ENCODE peak calls at places on chromosomes 13 and 19, in five cellular contexts. One of them, this sample, is unnamed.

GRCh38 chr13:113625965-113626661 is 31.9 kb downstream of the ATP4B start:
- DNase-seq in H1: no peak
- DNase-seq in M059J: peak; percentile 20
- DNase-seq in HEK293T: no peak
- DNase-seq in MM.1S: no peak
- DNase-seq in this sample: no peak

GRCh38 chr13:39692650-39693438 is 37.4 kb downstream of the COG6 start:
- DNase-seq in H1: no peak
- DNase-seq in M059J: no peak
- DNase-seq in HEK293T: no peak
- DNase-seq in MM.1S: no peak
- DNase-seq in this sample: no peak

GRCh38 chr19:3367572-3368440 is 1.4 kb downstream of the NFIC start:
- DNase-seq in H1: no peak
- DNase-seq in M059J: no peak
- DNase-seq in HEK293T: no peak
- DNase-seq in MM.1S: no peak
- DNase-seq in this sample: no peak

GRCh38 chr13:101398920-101399319 is 17.4 kb downstream of the NALCN start:
- DNase-seq in H1: no peak
- DNase-seq in M059J: peak; percentile 77
- DNase-seq in HEK293T: no peak
- DNase-seq in MM.1S: no peak
- DNase-seq in this sample: no peak

GRCh38 chr13:73274147-73274546 is 215.3 kb downstream of the KLF5 start:
- DNase-seq in H1: no peak
- DNase-seq in M059J: peak; percentile 6
- DNase-seq in HEK293T: no peak
- DNase-seq in MM.1S: no peak
- DNase-seq in this sample: no peak

GRCh38 chr13:43720780-43721397 is 65.9 kb downstream of the ENOX1 start:
- DNase-seq in H1: no peak
- DNase-seq in M059J: peak; percentile 7
- DNase-seq in HEK293T: no peak
- DNase-seq in MM.1S: no peak
- DNase-seq in this sample: no peak

GRCh38 chr13:63643543-63643942 is 2227.9 kb upstream of the PCDH20 start:
- DNase-seq in H1: no peak
- DNase-seq in M059J: no peak
- DNase-seq in HEK293T: no peak
- DNase-seq in MM.1S: no peak
- DNase-seq in this sample: no peak

GRCh38 chr13:113022391-113023216 is 53.6 kb downstream of the MCF2L start:
- DNase-seq in H1: no peak
- DNase-seq in M059J: no peak
- DNase-seq in HEK293T: no peak
- DNase-seq in MM.1S: no peak
- DNase-seq in this sample: no peak

GRCh38 chr13:39910833-39911232 is 255.4 kb downstream of the COG6 start:
- DNase-seq in H1: no peak
- DNase-seq in M059J: peak; percentile 71
- DNase-seq in HEK293T: no peak
- DNase-seq in MM.1S: no peak
- DNase-seq in this sample: no peak

GRCh38 chr19:16594131-16594586 is 21.9 kb upstream of the SLC35E1 start:
- DNase-seq in H1: no peak
- DNase-seq in M059J: no peak
- DNase-seq in HEK293T: no peak
- DNase-seq in MM.1S: peak; percentile 78
- DNase-seq in this sample: no peak

GRCh38 chr19:47778954-47779351 is 450 bp downstream of the SELENOW start:
- DNase-seq in H1: no peak
- DNase-seq in M059J: peak; percentile 16
- DNase-seq in HEK293T: no peak
- DNase-seq in MM.1S: no peak
- DNase-seq in this sample: peak; percentile 3

GRCh38 chr13:46211521-46212351 is at the start of gene LRRC63:
- DNase-seq in H1: peak; percentile 81
- DNase-seq in M059J: peak; percentile 55
- DNase-seq in HEK293T: peak; percentile 82
- DNase-seq in MM.1S: peak; percentile 72
- DNase-seq in this sample: no peak

GRCh38 chr13:100987993-100988392 is 313.4 kb upstream of the TMTC4 start:
- DNase-seq in H1: no peak
- DNase-seq in M059J: peak; percentile 8
- DNase-seq in HEK293T: no peak
- DNase-seq in MM.1S: no peak
- DNase-seq in this sample: no peak

GRCh38 chr19:10748924-10749434 is 31.1 kb downstream of the DNM2 start:
- DNase-seq in H1: no peak
- DNase-seq in M059J: peak; percentile 92
- DNase-seq in HEK293T: no peak
- DNase-seq in MM.1S: no peak
- DNase-seq in this sample: peak; percentile 51

GRCh38 chr19:50024719-50025021 is 502 bp downstream of the VRK3 start:
- DNase-seq in H1: no peak
- DNase-seq in M059J: no peak
- DNase-seq in HEK293T: peak; percentile 35
- DNase-seq in MM.1S: peak; percentile 22
- DNase-seq in this sample: no peak

GRCh38 chr19:50906217-50906616 is 5.0 kb downstream of the KLK4 start:
- DNase-seq in H1: peak; percentile 83
- DNase-seq in M059J: no peak
- DNase-seq in HEK293T: peak; percentile 52
- DNase-seq in MM.1S: no peak
- DNase-seq in this sample: no peak

GRCh38 chr13:49569993-49570689 is 15.2 kb downstream of the RCBTB1 start:
- DNase-seq in H1: no peak
- DNase-seq in M059J: peak; percentile 77
- DNase-seq in HEK293T: no peak
- DNase-seq in MM.1S: no peak
- DNase-seq in this sample: no peak

GRCh38 chr19:6822311-6822670 is 49.8 kb downstream of the VAV1 start:
- DNase-seq in H1: no peak
- DNase-seq in M059J: no peak
- DNase-seq in HEK293T: no peak
- DNase-seq in MM.1S: no peak
- DNase-seq in this sample: no peak

GRCh38 chr19:39870171-39870971 is 24.2 kb upstream of the FBL start:
- DNase-seq in H1: peak; percentile 82
- DNase-seq in M059J: no peak
- DNase-seq in HEK293T: no peak
- DNase-seq in MM.1S: no peak
- DNase-seq in this sample: no peak

GRCh38 chr19:7213628-7214328 is 80.4 kb downstream of the INSR start:
- DNase-seq in H1: no peak
- DNase-seq in M059J: no peak
- DNase-seq in HEK293T: no peak
- DNase-seq in MM.1S: no peak
- DNase-seq in this sample: no peak

GRCh38 chr19:10855879-10856522 is 7.8 kb downstream of the C19orf38 start:
- DNase-seq in H1: peak; percentile 70
- DNase-seq in M059J: no peak
- DNase-seq in HEK293T: no peak
- DNase-seq in MM.1S: no peak
- DNase-seq in this sample: no peak

GRCh38 chr13:65597839-65598818 is 1632.0 kb downstream of the PCDH9 start:
- DNase-seq in H1: no peak
- DNase-seq in M059J: peak; percentile 0
- DNase-seq in HEK293T: no peak
- DNase-seq in MM.1S: no peak
- DNase-seq in this sample: no peak

GRCh38 chr19:13846533-13847032 is 30.4 kb upstream of the NANOS3 start:
- DNase-seq in H1: peak; percentile 83
- DNase-seq in M059J: peak; percentile 99
- DNase-seq in HEK293T: no peak
- DNase-seq in MM.1S: peak; percentile 91
- DNase-seq in this sample: no peak

GRCh38 chr13:60572855-60573254 is 175.8 kb downstream of the TDRD3 start:
- DNase-seq in H1: no peak
- DNase-seq in M059J: no peak
- DNase-seq in HEK293T: no peak
- DNase-seq in MM.1S: no peak
- DNase-seq in this sample: no peak

GRCh38 chr13:108346376-108346775 is 76.9 kb downstream of the TNFSF13B start:
- DNase-seq in H1: no peak
- DNase-seq in M059J: no peak
- DNase-seq in HEK293T: no peak
- DNase-seq in MM.1S: peak; percentile 13
- DNase-seq in this sample: no peak

GRCh38 chr19:17739121-17739875 is 12.0 kb upstream of the FCHO1 start:
- DNase-seq in H1: no peak
- DNase-seq in M059J: no peak
- DNase-seq in HEK293T: no peak
- DNase-seq in MM.1S: no peak
- DNase-seq in this sample: no peak

GRCh38 chr19:3366761-3367571 is 583 bp downstream of the NFIC start:
- DNase-seq in H1: peak; percentile 77
- DNase-seq in M059J: peak; percentile 49
- DNase-seq in HEK293T: no peak
- DNase-seq in MM.1S: no peak
- DNase-seq in this sample: no peak

GRCh38 chr19:38913958-38914357 is 2.0 kb upstream of the CCER2 start:
- DNase-seq in H1: no peak
- DNase-seq in M059J: no peak
- DNase-seq in HEK293T: no peak
- DNase-seq in MM.1S: no peak
- DNase-seq in this sample: no peak

GRCh38 chr13:112451512-112452379 is 75.6 kb downstream of the SPACA7 start:
- DNase-seq in H1: peak; percentile 39
- DNase-seq in M059J: no peak
- DNase-seq in HEK293T: no peak
- DNase-seq in MM.1S: no peak
- DNase-seq in this sample: no peak

GRCh38 chr13:99154064-99154463 is 46.6 kb upstream of the UBAC2 start:
- DNase-seq in H1: no peak
- DNase-seq in M059J: no peak
- DNase-seq in HEK293T: no peak
- DNase-seq in MM.1S: no peak
- DNase-seq in this sample: no peak

GRCh38 chr13:48808689-48809088 is 155.0 kb downstream of the CYSLTR2 start:
- DNase-seq in H1: no peak
- DNase-seq in M059J: peak; percentile 52
- DNase-seq in HEK293T: no peak
- DNase-seq in MM.1S: no peak
- DNase-seq in this sample: no peak

GRCh38 chr19:10305139-10305806 is 4.3 kb downstream of the ZGLP1 start:
- DNase-seq in H1: no peak
- DNase-seq in M059J: peak; percentile 51
- DNase-seq in HEK293T: no peak
- DNase-seq in MM.1S: no peak
- DNase-seq in this sample: no peak

GRCh38 chr19:31266731-31267130 is 82.5 kb downstream of the TSHZ3 start:
- DNase-seq in H1: no peak
- DNase-seq in M059J: no peak
- DNase-seq in HEK293T: no peak
- DNase-seq in MM.1S: no peak
- DNase-seq in this sample: no peak

GRCh38 chr19:46616631-46617322 is 8.1 kb downstream of the PTGIR start:
- DNase-seq in H1: peak; percentile 79
- DNase-seq in M059J: peak; percentile 69
- DNase-seq in HEK293T: peak; percentile 74
- DNase-seq in MM.1S: no peak
- DNase-seq in this sample: no peak

GRCh38 chr19:51246153-51246552 is 4.7 kb upstream of the SIGLECL1 start:
- DNase-seq in H1: no peak
- DNase-seq in M059J: peak; percentile 43
- DNase-seq in HEK293T: no peak
- DNase-seq in MM.1S: no peak
- DNase-seq in this sample: no peak